ENCODE peak calls at places on chromosome 20, in five cellular contexts. D, U, O, G and W are unnamed samples.

GRCh38 chr20:40562031-40562430 is 127.0 kb downstream of the MAFB start:
- DNase-seq in U (no peak), G (no peak), O (peak; percentile 63), D (no peak), W (peak; percentile 54)

GRCh38 chr20:43011491-43011890 is 178.2 kb downstream of the PTPRT start:
- DNase-seq in D (no peak), U (no peak), G (no peak), O (no peak), W (no peak)

GRCh38 chr20:41101660-41102059 is 35.7 kb upstream of the PLCG1 start:
- DNase-seq in D (no peak), O (no peak), G (no peak), U (no peak), W (no peak)

GRCh38 chr20:36988494-36988966 is 37.0 kb upstream of the SAMHD1 start:
- DNase-seq in U (no peak), D (no peak), O (no peak), G (no peak), W (peak; percentile 39)

GRCh38 chr20:50335105-50335504 is 144.5 kb downstream of the CEBPB start:
- DNase-seq in O (peak; percentile 87), D (no peak), U (no peak), G (no peak), W (peak; percentile 89)

GRCh38 chr20:33821270-33821836 is 10.2 kb downstream of the CHMP4B start:
- DNase-seq in O (no peak), G (no peak), U (no peak), D (no peak), W (no peak)

GRCh38 chr20:44247676-44248419 is 740 bp downstream of the GDAP1L1 start:
- DNase-seq in O (no peak), U (no peak), D (no peak), G (no peak), W (peak; percentile 40)

GRCh38 chr20:61115627-61116026 is 136.4 kb upstream of the CDH4 start:
- DNase-seq in U (no peak), D (no peak), G (no peak), O (no peak), W (no peak)

GRCh38 chr20:16708590-16708989 is 21.2 kb upstream of the SNRPB2 start:
- DNase-seq in D (no peak), U (no peak), O (no peak), G (no peak), W (no peak)

DNA sequence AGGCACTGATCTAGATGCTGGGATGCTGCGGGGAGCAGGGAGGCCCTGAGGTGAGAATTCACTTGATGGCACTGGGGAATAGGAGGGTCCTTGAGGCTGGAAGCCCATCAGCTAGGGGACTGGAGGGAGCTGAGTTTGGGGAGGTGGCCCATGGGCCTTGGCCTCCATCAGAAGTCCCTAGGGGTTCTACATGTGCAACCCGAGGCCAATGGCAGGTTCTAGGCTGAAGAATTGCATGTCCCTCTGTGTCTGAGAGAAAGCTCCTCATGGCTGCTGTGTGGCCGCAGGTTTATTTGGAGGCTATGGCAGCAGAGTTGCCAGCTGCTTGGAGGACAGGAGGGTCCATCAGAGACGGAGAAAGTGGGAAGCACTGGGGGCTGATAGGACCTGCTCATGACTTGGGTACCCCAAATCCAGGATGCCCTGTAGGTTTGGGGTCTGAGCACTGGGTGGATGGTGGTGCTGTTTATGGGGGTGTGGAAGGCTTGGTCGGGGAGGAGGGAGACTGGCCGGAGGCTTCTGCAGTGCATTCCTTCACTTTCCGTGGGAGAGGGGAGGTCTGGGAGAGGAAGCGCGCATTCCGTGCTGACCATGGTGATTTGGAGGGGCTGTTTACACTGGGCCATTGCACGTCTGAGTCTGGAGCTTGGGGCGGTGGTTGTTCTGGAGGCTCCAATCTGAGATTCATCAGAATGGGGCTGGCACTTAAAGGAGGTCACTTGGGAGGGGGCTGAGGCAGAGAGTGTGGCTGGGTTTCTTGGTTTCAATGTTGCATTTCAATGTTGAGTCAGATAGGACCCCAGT is 24.7 kb upstream of the PHACTR3 start:
- DNase-seq in O (no peak), U (no peak), D (no peak), G (no peak), W (no peak)
- H3K4me3 ChIP-seq in O (no peak overlapping the region), U (no peak overlapping the region), D (no peak overlapping the region), G (no peak overlapping the region), W (no peak overlapping the region)

GRCh38 chr20:48938670-48939069 is 17.2 kb downstream of the ARFGEF2 start:
- DNase-seq in O (no peak), U (no peak), G (no peak), D (no peak), W (no peak)
- H3K4me3 ChIP-seq in O (no peak overlapping the region), U (no peak overlapping the region), G (no peak overlapping the region), D (no peak overlapping the region), W (no peak overlapping the region)

DNA sequence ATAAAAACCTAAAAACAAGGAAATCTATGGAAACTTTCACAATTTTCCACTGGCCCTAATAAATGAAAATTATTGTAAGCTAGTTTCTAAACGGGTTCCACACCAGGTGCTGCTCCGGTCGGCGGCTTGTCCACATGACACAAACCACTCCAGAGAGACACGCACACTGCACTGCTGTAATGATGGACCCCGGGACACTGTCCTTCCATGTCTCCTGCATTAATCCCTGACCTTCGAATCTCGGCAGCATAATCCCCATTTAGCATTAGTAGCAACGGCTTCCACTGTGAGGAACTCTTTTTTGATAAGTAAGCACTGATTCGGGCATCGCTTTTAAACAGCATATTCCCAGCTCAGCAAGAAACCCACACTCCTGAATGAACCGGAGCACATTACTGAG is 43.5 kb downstream of the INSM1 start:
- DNase-seq in D (no peak), G (no peak), O (no peak), U (no peak), W (no peak)
- H3K4me3 ChIP-seq in D (no peak overlapping the region), G (no peak overlapping the region), O (no peak overlapping the region), U (no peak overlapping the region), W (no peak overlapping the region)

GRCh38 chr20:56422131-56422823 is 10.2 kb downstream of the CASS4 start:
- DNase-seq in D (no peak), U (peak; percentile 58), G (no peak), O (peak; percentile 86), W (peak; percentile 30)
- H3K4me3 ChIP-seq in D (no peak overlapping the region), U (no peak overlapping the region), G (no peak overlapping the region), O (no peak overlapping the region), W (no peak overlapping the region)

GRCh38 chr20:47350181-47350550 is 6.3 kb downstream of the ZMYND8 start:
- DNase-seq in O (no peak), U (no peak), G (no peak), D (no peak), W (no peak)

GRCh38 chr20:47352332-47353223 is 3.9 kb downstream of the ZMYND8 start:
- DNase-seq in D (no peak), G (no peak), U (no peak), O (no peak), W (peak; percentile 49)

GRCh38 chr20:47351643-47352331 is 4.7 kb downstream of the ZMYND8 start:
- DNase-seq in G (no peak), O (no peak), U (no peak), D (no peak), W (peak; percentile 48)

GRCh38 chr20:47349365-47350180 is 6.9 kb downstream of the ZMYND8 start:
- DNase-seq in G (no peak), U (no peak), O (no peak), D (no peak), W (no peak)

GRCh38 chr20:47350691-47351545 is 5.6 kb downstream of the ZMYND8 start:
- DNase-seq in O (no peak), G (no peak), D (no peak), U (no peak), W (no peak)
- H3K4me3 ChIP-seq in O (peak overlapping the region; percentile 13), G (no peak overlapping the region), D (no peak overlapping the region), U (peak overlapping the region; percentile 26), W (peak overlapping the region; percentile 47)

GRCh38 chr20:19976595-19977372 is 40.4 kb upstream of the NAA20 start:
- DNase-seq in D (peak; percentile 51), U (peak; percentile 88), G (no peak), O (peak; percentile 88), W (peak; percentile 78)
- H3K4me3 ChIP-seq in D (peak overlapping the region; percentile 82), U (peak overlapping the region; percentile 69), G (no peak overlapping the region), O (peak overlapping the region; percentile 93), W (peak overlapping the region; percentile 93)

GRCh38 chr20:35618032-35618371 is 2.4 kb downstream of the SPAG4 start:
- DNase-seq in G (no peak), U (no peak), O (no peak), D (no peak), W (no peak)
- H3K4me3 ChIP-seq in G (peak overlapping the region; percentile 52), U (peak overlapping the region; percentile 61), O (peak overlapping the region; percentile 61), D (peak overlapping the region; percentile 57), W (peak overlapping the region; percentile 64)